ENCODE peak calls at places on chromosomes 16 and 17, in five cellular contexts. N is K562, I is thoracic aorta, C is NT2/D1, L is right lobe of liver. Z is an unnamed sample. For H3K4me1, the result is how much of the 10 kb centered on the place peaks cover.

GRCh38 chr17:48002208-48002919 is 31.5 kb downstream of the CDK5RAP3 start:
- DNase-seq in N (peak), I (no peak), C (no peak), L (no peak), Z (no peak)

GRCh38 chr17:36542755-36543154 is 2.0 kb upstream of the GGNBP2 start:
- DNase-seq in N (no peak), I (no peak), C (no peak), L (no peak), Z (no peak)

GRCh38 chr16:50667497-50668367 is 13.4 kb downstream of the SNX20 start:
- DNase-seq in N (no peak), I (no peak), C (no peak), L (no peak), Z (no peak)

GRCh38 chr17:42917236-42917603 is 16.6 kb downstream of the G6PC1 start:
- DNase-seq in N (no peak), I (no peak), C (no peak), L (no peak), Z (no peak)

GRCh38 chr16:57569306-57569946 is 27.0 kb downstream of the ADGRG5 start:
- DNase-seq in N (no peak), I (no peak), C (no peak), L (no peak), Z (no peak)

GRCh38 chr16:80300876-80301275 is 239.9 kb upstream of the DYNLRB2 start:
- DNase-seq in N (no peak), I (no peak), C (no peak), L (no peak), Z (no peak)

GRCh38 chr16:24670623-24671454 is 58.6 kb upstream of the TNRC6A start:
- DNase-seq in N (no peak), I (peak), C (peak), L (no peak), Z (no peak)

GRCh38 chr16:15518412-15519351 is 84.3 kb downstream of the BMERB1 start:
- DNase-seq in N (no peak), I (no peak), C (no peak), L (no peak), Z (no peak)

GRCh38 chr16:11668590-11669379 is 530 bp downstream of the SNN start:
- DNase-seq in N (no peak), I (no peak), C (no peak), L (peak), Z (peak)

GRCh38 chr16:83813818-83814653 is 6.3 kb downstream of the HSBP1 start:
- DNase-seq in N (no peak), I (no peak), C (no peak), L (peak), Z (no peak)

GRCh38 chr16:57264950-57265371 is 19.5 kb downstream of the PLLP start:
- DNase-seq in N (no peak), I (no peak), C (no peak), L (no peak), Z (no peak)

GRCh38 chr17:77889866-77890760 is 68.4 kb upstream of the TNRC6C start:
- DNase-seq in N (no peak), I (no peak), C (no peak), L (no peak), Z (peak)

GRCh38 chr17:75823257-75824041 is 20.8 kb downstream of the UNC13D start:
- DNase-seq in N (no peak), I (no peak), C (no peak), L (peak), Z (no peak)

GRCh38 chr16:23060458-23061320 is 88.6 kb downstream of the USP31 start:
- DNase-seq in N (peak), I (peak), C (peak), L (peak), Z (peak)

GRCh38 chr17:47621293-47622178 is 28.2 kb upstream of the KPNB1 start:
- DNase-seq in N (no peak), I (no peak), C (peak), L (no peak), Z (no peak)

GRCh38 chr16:82011199-82011641 is at the start of gene SDR42E1:
- DNase-seq in N (peak), I (no peak), C (no peak), L (peak), Z (peak)

GRCh38 chr17:78255953-78256704 is 24.7 kb downstream of the TMEM235 start:
- DNase-seq in N (no peak), I (no peak), C (no peak), L (no peak), Z (no peak)

GRCh38 chr16:11793840-11794239 is 3.2 kb downstream of the ZC3H7A start:
- DNase-seq in N (peak), I (no peak), C (no peak), L (no peak), Z (no peak)

GRCh38 chr17:64385187-64386083 is 5.2 kb downstream of the PECAM1 start:
- DNase-seq in N (peak), I (peak), C (no peak), L (no peak), Z (no peak)

GRCh38 chr17:3894927-3895343 is 2.1 kb upstream of the CAMKK1 start:
- DNase-seq in N (no peak), I (no peak), C (no peak), L (no peak), Z (no peak)

GRCh38 chr16:82192665-82193064 is 22.6 kb upstream of the MPHOSPH6 start:
- DNase-seq in N (no peak), I (no peak), C (no peak), L (no peak), Z (no peak)

GRCh38 chr16:11494029-11494428 is 92.7 kb downstream of the LITAF start:
- DNase-seq in N (peak), I (no peak), C (no peak), L (no peak), Z (no peak)

GRCh38 chr17:81342062-81342699 is 47.1 kb upstream of the SLC38A10 start:
- DNase-seq in N (no peak), I (no peak), C (no peak), L (no peak), Z (no peak)

GRCh38 chr16:50814541-50814940 is 72.7 kb downstream of the CYLD start:
- DNase-seq in N (no peak), I (no peak), C (no peak), L (no peak), Z (no peak)

GRCh38 chr17:1643999-1644492 is 1.5 kb downstream of the SCARF1 start:
- DNase-seq in N (no peak), I (no peak), C (no peak), L (no peak), Z (no peak)

GRCh38 chr16:57985204-57986121 is 14.5 kb upstream of the CNGB1 start:
- DNase-seq in N (peak), I (no peak), C (no peak), L (no peak), Z (no peak)

GRCh38 chr17:606501-607243 is 108.0 kb downstream of the VPS53 start:
- DNase-seq in N (no peak), I (no peak), C (no peak), L (peak), Z (no peak)

GRCh38 chr17:50903604-50904521 is 37.7 kb upstream of the TOB1 start:
- DNase-seq in N (no peak), I (no peak), C (no peak), L (no peak), Z (peak)

GRCh38 chr16:23296994-23297393 is 5.1 kb upstream of the SCNN1B start:
- DNase-seq in N (peak), I (no peak), C (peak), L (no peak), Z (no peak)

GRCh38 chr17:79840989-79841286 is 1.7 kb upstream of the CBX4 start:
- DNase-seq in N (no peak), I (no peak), C (no peak), L (no peak), Z (no peak)

GRCh38 chr17:28053725-28054124 is 11.2 kb downstream of the NLK start:
- DNase-seq in N (no peak), I (no peak), C (no peak), L (no peak), Z (no peak)
- H3K4me1 ChIP-seq in N (under half), I (under half), C (under half), L (under half), Z (under half)

GRCh38 chr17:73302189-73302588 is 9.6 kb downstream of the CDC42EP4 start:
- DNase-seq in N (no peak), I (no peak), C (no peak), L (no peak), Z (no peak)

GRCh38 chr17:73293480-73293911 is 18.3 kb downstream of the CDC42EP4 start:
- DNase-seq in N (no peak), I (peak), C (no peak), L (peak), Z (no peak)

GRCh38 chr17:73300392-73300791 is 11.4 kb downstream of the CDC42EP4 start:
- DNase-seq in N (no peak), I (no peak), C (no peak), L (no peak), Z (no peak)

GRCh38 chr17:73301359-73301758 is 10.4 kb downstream of the CDC42EP4 start:
- DNase-seq in N (no peak), I (no peak), C (no peak), L (no peak), Z (no peak)

DNA sequence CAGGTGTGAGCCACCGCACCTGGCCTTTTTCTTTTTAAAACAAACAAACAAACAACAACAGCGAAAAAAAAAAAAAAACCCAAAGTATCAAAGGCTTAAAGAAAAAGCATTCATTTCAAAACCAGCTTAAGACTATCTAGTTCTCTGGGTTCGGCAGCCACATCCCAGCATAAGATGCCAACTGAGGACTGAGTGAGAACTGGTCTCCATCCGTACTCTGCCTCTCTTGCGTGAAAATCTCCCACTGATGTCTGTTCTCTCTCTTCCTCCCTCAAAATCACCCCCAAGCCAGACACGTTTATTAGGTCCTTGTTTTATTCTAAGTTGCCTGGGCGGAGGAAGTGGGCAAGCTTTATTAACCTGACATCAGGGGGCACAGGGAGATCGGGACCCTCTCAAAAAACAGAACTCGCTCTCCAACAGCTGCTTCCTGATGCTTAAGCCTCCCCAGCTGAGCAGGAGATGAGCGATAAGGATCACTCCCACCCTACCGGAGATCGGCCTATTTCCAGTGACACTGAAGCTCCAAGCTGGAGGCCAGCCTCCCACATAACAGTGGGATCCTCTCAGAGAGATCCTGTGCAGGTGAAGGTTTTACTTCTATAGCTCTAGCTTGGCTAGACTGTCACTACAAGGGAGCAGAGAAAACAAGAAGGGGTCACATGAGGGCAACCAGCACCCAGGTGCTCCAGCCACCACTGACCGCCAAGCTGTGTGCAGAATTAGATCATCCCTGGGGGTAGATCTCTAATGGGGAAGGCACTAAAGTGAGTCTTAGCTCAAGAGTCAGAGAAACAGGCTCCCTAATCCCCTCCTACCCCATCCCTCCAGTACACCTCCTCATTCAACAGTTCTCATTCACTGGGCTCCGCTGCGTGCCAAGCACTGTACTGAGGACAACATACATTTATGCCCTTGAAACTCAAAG is 13.6 kb downstream of the CDC42EP4 start:
- DNase-seq in N (no peak), I (no peak), C (no peak), L (no peak), Z (no peak)
- H3K4me1 ChIP-seq in N (under half), I (under half), C (under half), L (half or more), Z (under half)

GRCh38 chr16:73017321-73017720 is 30.6 kb downstream of the ZFHX3 start:
- DNase-seq in N (no peak), I (no peak), C (no peak), L (no peak), Z (no peak)
- H3K4me1 ChIP-seq in N (under half), I (under half), C (under half), L (under half), Z (under half)

DNA sequence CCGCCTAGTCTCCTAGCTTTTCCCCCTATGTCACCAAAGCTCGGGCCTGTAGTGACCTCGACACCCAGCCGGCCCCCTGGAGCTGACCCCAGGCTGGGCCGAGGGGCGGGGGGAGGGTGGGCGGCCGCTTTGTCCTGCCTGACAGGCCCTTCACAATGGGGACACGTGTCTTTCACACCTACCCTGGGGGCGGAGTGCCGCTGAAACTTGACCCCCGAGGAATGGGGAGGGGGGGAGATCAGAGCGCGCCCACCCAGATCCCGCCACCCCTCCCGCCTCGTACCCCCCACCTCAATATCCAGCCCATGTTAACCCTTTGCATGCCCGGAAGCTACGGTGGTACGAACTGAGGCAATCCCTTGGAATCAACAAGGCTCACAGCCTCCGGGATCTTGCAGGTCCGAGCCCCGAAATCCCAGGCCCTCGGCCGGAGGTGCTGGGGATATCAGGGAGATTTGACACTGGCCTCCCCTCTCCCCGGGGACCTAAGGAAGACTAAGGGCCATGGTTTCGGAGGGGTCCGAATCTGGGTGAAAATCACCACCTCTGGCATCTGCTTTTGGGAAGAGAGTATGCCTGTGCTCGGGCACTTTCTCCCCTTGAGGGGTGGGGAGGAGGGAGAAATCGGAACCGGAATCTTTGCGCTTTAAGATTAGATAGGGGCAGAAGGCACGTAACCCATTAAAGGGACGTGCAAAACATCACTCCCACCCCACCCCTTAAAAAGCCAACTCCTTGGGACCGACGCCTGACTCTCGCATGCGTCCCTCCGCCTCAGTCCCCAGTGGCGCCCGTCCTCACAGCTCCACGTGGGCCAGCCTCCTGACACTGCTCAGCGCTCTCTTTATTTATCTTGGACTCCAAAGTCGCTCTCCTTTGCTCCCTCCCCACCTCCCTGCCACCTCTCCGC is 2.6 kb downstream of the NOG start:
- DNase-seq in N (no peak), I (no peak), C (peak), L (no peak), Z (no peak)
- H3K4me1 ChIP-seq in N (under half), I (under half), C (under half), L (under half), Z (half or more)

GRCh38 chr17:56497132-56497531 is 96.4 kb upstream of the NOG start:
- DNase-seq in N (no peak), I (no peak), C (no peak), L (no peak), Z (no peak)
- H3K4me1 ChIP-seq in N (under half), I (under half), C (under half), L (under half), Z (under half)

DNA sequence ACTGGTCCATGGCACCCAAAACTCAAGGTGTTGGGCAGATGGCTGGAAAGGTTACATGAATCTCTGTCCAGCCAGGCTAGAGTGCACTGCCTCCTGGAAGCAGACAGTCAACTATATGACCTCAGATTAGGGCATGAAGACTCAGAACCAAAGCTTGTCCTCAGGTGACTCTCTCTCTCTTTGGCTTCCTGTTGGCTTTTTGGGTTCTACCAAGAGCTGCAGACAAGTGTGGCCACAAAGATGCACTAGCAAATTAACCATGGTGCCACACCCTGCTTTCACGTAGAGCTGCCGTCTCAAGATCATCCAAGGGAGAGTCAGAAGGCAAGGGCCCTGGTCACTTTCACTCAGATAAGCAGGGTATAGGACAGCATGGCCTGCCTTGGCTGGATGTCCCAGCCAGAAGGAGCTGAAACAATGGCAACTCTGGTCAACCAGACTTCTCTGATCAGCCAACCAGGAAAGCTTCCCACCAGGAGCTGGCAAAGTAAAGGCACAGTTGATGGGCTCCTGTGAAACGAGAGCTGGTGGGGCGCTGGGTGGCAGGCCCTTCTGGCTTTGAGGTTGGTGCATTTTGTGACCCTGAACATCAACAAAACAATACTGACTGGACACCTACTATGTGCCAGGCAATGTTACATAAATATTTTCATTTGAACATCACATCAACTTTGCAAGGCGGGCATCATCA is 31.9 kb downstream of the CUEDC1 start:
- DNase-seq in N (no peak), I (no peak), C (no peak), L (no peak), Z (no peak)
- H3K4me1 ChIP-seq in N (under half), I (under half), C (under half), L (under half), Z (under half)

GRCh38 chr17:40961586-40961985 is 5.2 kb downstream of the KRT39 start:
- DNase-seq in N (no peak), I (no peak), C (no peak), L (no peak), Z (no peak)

GRCh38 chr17:40958086-40958953 is 8.4 kb downstream of the KRT39 start:
- DNase-seq in N (no peak), I (no peak), C (no peak), L (no peak), Z (no peak)

GRCh38 chr17:40956401-40957254 is 10.1 kb downstream of the KRT39 start:
- DNase-seq in N (no peak), I (no peak), C (no peak), L (no peak), Z (no peak)

GRCh38 chr17:40962059-40962561 is 4.6 kb downstream of the KRT39 start:
- DNase-seq in N (no peak), I (no peak), C (no peak), L (no peak), Z (no peak)

DNA sequence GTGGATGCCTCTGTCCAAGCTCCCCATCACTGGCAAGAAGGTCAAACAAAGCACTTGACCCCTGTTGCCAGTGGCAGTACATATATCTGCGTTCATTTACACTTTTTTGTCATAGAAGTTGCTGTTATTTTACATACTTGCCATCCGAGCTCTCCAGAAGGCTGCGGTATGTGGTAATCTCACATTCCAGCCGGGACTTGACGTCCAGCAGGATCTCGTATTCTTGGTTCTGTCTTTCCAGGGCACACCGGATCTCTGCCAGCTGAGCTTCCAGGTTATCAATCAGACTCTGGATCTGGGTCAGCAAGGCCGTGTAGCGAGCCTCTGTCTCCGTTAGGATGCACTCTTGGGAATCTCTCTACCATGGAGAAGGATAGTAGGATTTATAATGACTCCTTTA is 6.6 kb downstream of the KRT39 start:
- DNase-seq in N (no peak), I (no peak), C (no peak), L (no peak), Z (no peak)
- H3K4me1 ChIP-seq in N (under half), I (under half), C (under half), L (under half), Z (under half)

Z was measured in CD4-positive, alpha-beta memory T cell.